ENCODE peak calls at places on chromosomes 6 and 20, in six cellular contexts. One of them, this sample, is unnamed.
A peak's percentile ranks its signal among the peaks of the same experiment; 100 is the strongest.

GRCh38 chr20:13336308-13337089 is 115.4 kb downstream of the ISM1 start:
- DNase-seq in lower lobe of right lung: no peak
- DNase-seq in A549: peak; percentile 96
- DNase-seq in OCI-LY7: no peak
- DNase-seq in colonic mucosa: no peak
- DNase-seq in HepG2: peak; percentile 87
- DNase-seq in this sample: peak; percentile 83

GRCh38 chr6:16196958-16197576 is 41.3 kb upstream of the GMPR start:
- DNase-seq in lower lobe of right lung: no peak
- DNase-seq in A549: peak; percentile 6
- DNase-seq in OCI-LY7: no peak
- DNase-seq in colonic mucosa: no peak
- DNase-seq in HepG2: no peak
- DNase-seq in this sample: no peak

GRCh38 chr20:43751167-43752050 is 24.6 kb upstream of the GTSF1L start:
- DNase-seq in lower lobe of right lung: no peak
- DNase-seq in A549: no peak
- DNase-seq in OCI-LY7: peak; percentile 55
- DNase-seq in colonic mucosa: no peak
- DNase-seq in HepG2: no peak
- DNase-seq in this sample: no peak

GRCh38 chr20:11166716-11167115 is 492.9 kb upstream of the JAG1 start:
- DNase-seq in lower lobe of right lung: no peak
- DNase-seq in A549: no peak
- DNase-seq in OCI-LY7: no peak
- DNase-seq in colonic mucosa: no peak
- DNase-seq in HepG2: no peak
- DNase-seq in this sample: no peak

GRCh38 chr6:28152531-28152930 is 10.8 kb downstream of the ZKSCAN8 start:
- DNase-seq in lower lobe of right lung: no peak
- DNase-seq in A549: no peak
- DNase-seq in OCI-LY7: no peak
- DNase-seq in colonic mucosa: no peak
- DNase-seq in HepG2: no peak
- DNase-seq in this sample: no peak

GRCh38 chr6:16850332-16851022 is 89.2 kb upstream of the ATXN1 start:
- DNase-seq in lower lobe of right lung: no peak
- DNase-seq in A549: no peak
- DNase-seq in OCI-LY7: no peak
- DNase-seq in colonic mucosa: no peak
- DNase-seq in HepG2: no peak
- DNase-seq in this sample: no peak

GRCh38 chr6:160927416-160927815 is 64.2 kb upstream of the MAP3K4 start:
- DNase-seq in lower lobe of right lung: no peak
- DNase-seq in A549: no peak
- DNase-seq in OCI-LY7: no peak
- DNase-seq in colonic mucosa: no peak
- DNase-seq in HepG2: no peak
- DNase-seq in this sample: no peak

GRCh38 chr6:73800997-73801396 is 105.0 kb downstream of the CD109 start:
- DNase-seq in lower lobe of right lung: no peak
- DNase-seq in A549: no peak
- DNase-seq in OCI-LY7: no peak
- DNase-seq in colonic mucosa: no peak
- DNase-seq in HepG2: no peak
- DNase-seq in this sample: no peak

GRCh38 chr20:25059487-25059820 is 1.5 kb upstream of the ACSS1 start:
- DNase-seq in lower lobe of right lung: no peak
- DNase-seq in A549: no peak
- DNase-seq in OCI-LY7: no peak
- DNase-seq in colonic mucosa: no peak
- DNase-seq in HepG2: no peak
- DNase-seq in this sample: no peak

GRCh38 chr6:167443098-167443680 is 118.3 kb downstream of the TTLL2 start:
- DNase-seq in lower lobe of right lung: no peak
- DNase-seq in A549: no peak
- DNase-seq in OCI-LY7: no peak
- DNase-seq in colonic mucosa: no peak
- DNase-seq in HepG2: no peak
- DNase-seq in this sample: no peak

GRCh38 chr20:37519508-37520416 is 1.3 kb upstream of the NNAT start:
- DNase-seq in lower lobe of right lung: no peak
- DNase-seq in A549: no peak
- DNase-seq in OCI-LY7: peak; percentile 32
- DNase-seq in colonic mucosa: no peak
- DNase-seq in HepG2: peak; percentile 70
- DNase-seq in this sample: peak; percentile 36

GRCh38 chr20:53981130-53981529 is 89.3 kb downstream of the BCAS1 start:
- DNase-seq in lower lobe of right lung: no peak
- DNase-seq in A549: no peak
- DNase-seq in OCI-LY7: no peak
- DNase-seq in colonic mucosa: no peak
- DNase-seq in HepG2: no peak
- DNase-seq in this sample: no peak

GRCh38 chr20:9147553-9148024 is 78.7 kb downstream of the PLCB4 start:
- DNase-seq in lower lobe of right lung: no peak
- DNase-seq in A549: peak; percentile 47
- DNase-seq in OCI-LY7: no peak
- DNase-seq in colonic mucosa: no peak
- DNase-seq in HepG2: no peak
- DNase-seq in this sample: no peak

GRCh38 chr6:112683926-112684325 is 336.8 kb downstream of the RFPL4B start:
- DNase-seq in lower lobe of right lung: no peak
- DNase-seq in A549: peak; percentile 3
- DNase-seq in OCI-LY7: no peak
- DNase-seq in colonic mucosa: no peak
- DNase-seq in HepG2: no peak
- DNase-seq in this sample: no peak

GRCh38 chr20:16922834-16923233 is 174.7 kb downstream of the OTOR start:
- DNase-seq in lower lobe of right lung: no peak
- DNase-seq in A549: peak; percentile 47
- DNase-seq in OCI-LY7: no peak
- DNase-seq in colonic mucosa: no peak
- DNase-seq in HepG2: no peak
- DNase-seq in this sample: no peak

GRCh38 chr6:104187616-104188015 is 672.1 kb downstream of the HACE1 start:
- DNase-seq in lower lobe of right lung: no peak
- DNase-seq in A549: no peak
- DNase-seq in OCI-LY7: no peak
- DNase-seq in colonic mucosa: no peak
- DNase-seq in HepG2: no peak
- DNase-seq in this sample: no peak

GRCh38 chr20:33343521-33343920 is 57.8 kb downstream of the CDK5RAP1 start:
- DNase-seq in lower lobe of right lung: no peak
- DNase-seq in A549: no peak
- DNase-seq in OCI-LY7: no peak
- DNase-seq in colonic mucosa: no peak
- DNase-seq in HepG2: no peak
- DNase-seq in this sample: no peak

GRCh38 chr20:45470939-45471338 is 1.4 kb downstream of the WFDC2 start:
- DNase-seq in lower lobe of right lung: no peak
- DNase-seq in A549: no peak
- DNase-seq in OCI-LY7: no peak
- DNase-seq in colonic mucosa: no peak
- DNase-seq in HepG2: no peak
- DNase-seq in this sample: no peak

GRCh38 chr6:111038534-111039252 is 48.6 kb upstream of the SLC16A10 start:
- DNase-seq in lower lobe of right lung: no peak
- DNase-seq in A549: no peak
- DNase-seq in OCI-LY7: no peak
- DNase-seq in colonic mucosa: no peak
- DNase-seq in HepG2: no peak
- DNase-seq in this sample: no peak

GRCh38 chr6:119446623-119447008 is 97.1 kb upstream of the MAN1A1 start:
- DNase-seq in lower lobe of right lung: no peak
- DNase-seq in A549: no peak
- DNase-seq in OCI-LY7: no peak
- DNase-seq in colonic mucosa: peak; percentile 77
- DNase-seq in HepG2: no peak
- DNase-seq in this sample: no peak

GRCh38 chr20:36277546-36277945 is 28.6 kb upstream of the DLGAP4 start:
- DNase-seq in lower lobe of right lung: no peak
- DNase-seq in A549: no peak
- DNase-seq in OCI-LY7: no peak
- DNase-seq in colonic mucosa: no peak
- DNase-seq in HepG2: no peak
- DNase-seq in this sample: no peak

GRCh38 chr6:106247733-106248132 is 77.8 kb downstream of the ATG5 start:
- DNase-seq in lower lobe of right lung: no peak
- DNase-seq in A549: no peak
- DNase-seq in OCI-LY7: no peak
- DNase-seq in colonic mucosa: no peak
- DNase-seq in HepG2: no peak
- DNase-seq in this sample: no peak

GRCh38 chr20:36335187-36335870 is 29.2 kb downstream of the DLGAP4 start:
- DNase-seq in lower lobe of right lung: no peak
- DNase-seq in A549: no peak
- DNase-seq in OCI-LY7: no peak
- DNase-seq in colonic mucosa: no peak
- DNase-seq in HepG2: no peak
- DNase-seq in this sample: no peak

GRCh38 chr20:48284837-48285236 is 499.6 kb upstream of the SULF2 start:
- DNase-seq in lower lobe of right lung: no peak
- DNase-seq in A549: peak; percentile 42
- DNase-seq in OCI-LY7: no peak
- DNase-seq in colonic mucosa: no peak
- DNase-seq in HepG2: peak; percentile 64
- DNase-seq in this sample: peak; percentile 91

GRCh38 chr6:73802366-73802765 is 106.4 kb downstream of the CD109 start:
- DNase-seq in lower lobe of right lung: no peak
- DNase-seq in A549: no peak
- DNase-seq in OCI-LY7: no peak
- DNase-seq in colonic mucosa: no peak
- DNase-seq in HepG2: no peak
- DNase-seq in this sample: no peak

GRCh38 chr6:42551202-42551601 is 12.6 kb upstream of the UBR2 start:
- DNase-seq in lower lobe of right lung: no peak
- DNase-seq in A549: no peak
- DNase-seq in OCI-LY7: no peak
- DNase-seq in colonic mucosa: no peak
- DNase-seq in HepG2: no peak
- DNase-seq in this sample: no peak

GRCh38 chr20:46987001-46987400 is 92.4 kb downstream of the EYA2 start:
- DNase-seq in lower lobe of right lung: no peak
- DNase-seq in A549: no peak
- DNase-seq in OCI-LY7: no peak
- DNase-seq in colonic mucosa: no peak
- DNase-seq in HepG2: no peak
- DNase-seq in this sample: no peak

GRCh38 chr20:40672095-40672494 is 16.9 kb downstream of the MAFB start:
- DNase-seq in lower lobe of right lung: no peak
- DNase-seq in A549: no peak
- DNase-seq in OCI-LY7: no peak
- DNase-seq in colonic mucosa: no peak
- DNase-seq in HepG2: no peak
- DNase-seq in this sample: no peak
- H3K4me1 ChIP-seq in lower lobe of right lung: peaks cover 17% of the 10 kb centered on the region
- H3K4me1 ChIP-seq in A549: peaks cover 19% of the 10 kb centered on the region
- H3K4me1 ChIP-seq in OCI-LY7: no peaks in the 10 kb centered on the region
- H3K4me1 ChIP-seq in colonic mucosa: no peaks in the 10 kb centered on the region
- H3K4me1 ChIP-seq in HepG2: peaks cover 42% of the 10 kb centered on the region
- H3K4me1 ChIP-seq in this sample: peaks cover 21% of the 10 kb centered on the region

GRCh38 chr6:35025241-35026188 is 115.6 kb downstream of the TCP11 start:
- DNase-seq in lower lobe of right lung: no peak
- DNase-seq in A549: no peak
- DNase-seq in OCI-LY7: no peak
- DNase-seq in colonic mucosa: no peak
- DNase-seq in HepG2: no peak
- DNase-seq in this sample: no peak
- TF ChIP-seq CTCF in lower lobe of right lung: no peak
- TF ChIP-seq CTCF in A549: no peak
- TF ChIP-seq CTCF in OCI-LY7: peak; percentile 13
- TF ChIP-seq CTCF in colonic mucosa: no peak
- TF ChIP-seq CTCF in HepG2: peak; percentile 16
- TF ChIP-seq CTCF in this sample: no peak

GRCh38 chr6:133704371-133704770 is 184.5 kb upstream of the TCF21 start:
- DNase-seq in lower lobe of right lung: no peak
- DNase-seq in A549: no peak
- DNase-seq in OCI-LY7: no peak
- DNase-seq in colonic mucosa: no peak
- DNase-seq in HepG2: no peak
- DNase-seq in this sample: no peak
- H3K4me1 ChIP-seq in lower lobe of right lung: no peaks in the 10 kb centered on the region
- H3K4me1 ChIP-seq in A549: peaks cover 20% of the 10 kb centered on the region
- H3K4me1 ChIP-seq in OCI-LY7: no peaks in the 10 kb centered on the region
- H3K4me1 ChIP-seq in colonic mucosa: no peaks in the 10 kb centered on the region
- H3K4me1 ChIP-seq in HepG2: no peaks in the 10 kb centered on the region
- H3K4me1 ChIP-seq in this sample: no peaks in the 10 kb centered on the region

GRCh38 chr6:45086685-45087084 is 241.4 kb upstream of the RUNX2 start:
- DNase-seq in lower lobe of right lung: no peak
- DNase-seq in A549: no peak
- DNase-seq in OCI-LY7: no peak
- DNase-seq in colonic mucosa: no peak
- DNase-seq in HepG2: no peak
- DNase-seq in this sample: no peak
- TF ChIP-seq CTCF in lower lobe of right lung: no peak
- TF ChIP-seq CTCF in A549: peak; percentile 19
- TF ChIP-seq CTCF in OCI-LY7: peak; percentile 30
- TF ChIP-seq CTCF in colonic mucosa: no peak
- TF ChIP-seq CTCF in HepG2: no peak
- TF ChIP-seq CTCF in this sample: no peak

DNA sequence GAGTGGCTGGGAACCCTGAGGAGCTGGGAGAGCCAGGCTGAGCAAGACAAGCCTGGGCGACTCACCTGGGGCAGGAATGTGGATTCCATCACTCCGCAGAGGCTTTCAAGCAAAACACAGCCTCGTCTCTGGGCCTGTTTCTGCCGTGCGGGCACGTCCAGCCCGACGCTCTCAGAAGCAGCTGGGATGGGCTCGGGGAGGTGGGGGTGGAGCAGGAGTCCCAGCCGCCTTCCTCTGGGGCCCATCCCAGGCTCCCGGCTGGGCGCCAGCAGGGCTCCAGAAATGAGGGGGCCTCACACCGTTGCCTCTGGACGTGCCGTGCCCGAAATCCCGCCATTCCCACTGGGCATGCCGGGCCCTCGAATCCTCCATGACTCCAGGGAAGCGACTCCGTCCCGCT is 8.7 kb upstream of the RPS21 start:
- DNase-seq in lower lobe of right lung: no peak
- DNase-seq in A549: no peak
- DNase-seq in OCI-LY7: no peak
- DNase-seq in colonic mucosa: no peak
- DNase-seq in HepG2: no peak
- DNase-seq in this sample: peak; percentile 83
- H3K4me1 ChIP-seq in lower lobe of right lung: peaks cover 58% of the 10 kb centered on the region
- H3K4me1 ChIP-seq in A549: peaks cover 74% of the 10 kb centered on the region
- H3K4me1 ChIP-seq in OCI-LY7: peaks cover 10% of the 10 kb centered on the region
- H3K4me1 ChIP-seq in colonic mucosa: no peaks in the 10 kb centered on the region
- H3K4me1 ChIP-seq in HepG2: peaks cover 52% of the 10 kb centered on the region
- H3K4me1 ChIP-seq in this sample: peaks cover 58% of the 10 kb centered on the region